ENCODE peak calls at places on chromosomes 13 and 19, in nine cellular contexts. B, V, H, M, E, I, Q, K and Y are unnamed samples.

GRCh38 chr13:90454002-90454636 is 893.4 kb upstream of the MIR17HG start:
- DNase-seq in I (no peak), K (no peak), Q (no peak), M (no peak), V (no peak), H (no peak), E (no peak), B (no peak), Y (no peak)

GRCh38 chr13:61030445-61030844 is 385.2 kb downstream of the PCDH20 start:
- DNase-seq in K (no peak), M (no peak), I (no peak), B (no peak), E (no peak), Q (no peak), V (no peak), H (no peak), Y (no peak)

GRCh38 chr19:33282036-33282686 is 20.2 kb downstream of the CEBPA start:
- DNase-seq in I (no peak), M (no peak), K (no peak), V (no peak), B (no peak), E (no peak), H (no peak), Q (no peak), Y (no peak)

GRCh38 chr13:106418556-106418955 is 116.9 kb downstream of the EFNB2 start:
- DNase-seq in E (no peak), B (no peak), I (no peak), M (peak; percentile 74), H (no peak), K (no peak), Q (no peak), V (no peak), Y (no peak)

GRCh38 chr13:45796421-45796960 is 55.1 kb downstream of the SIAH3 start:
- DNase-seq in B (no peak), K (no peak), M (no peak), H (no peak), V (no peak), I (no peak), Q (peak; percentile 20), E (no peak), Y (no peak)

GRCh38 chr13:39056018-39056417 is 17.8 kb downstream of the NHLRC3 start:
- DNase-seq in B (no peak), H (no peak), M (no peak), E (no peak), Q (no peak), I (no peak), V (no peak), K (no peak), Y (no peak)

GRCh38 chr13:74325106-74325505 is 190.9 kb upstream of the KLF12 start:
- DNase-seq in I (no peak), H (peak; percentile 43), B (no peak), E (no peak), M (peak; percentile 87), K (no peak), Q (no peak), V (peak; percentile 30), Y (no peak)

GRCh38 chr13:26112843-26113242 is 61.0 kb upstream of the SHISA2 start:
- DNase-seq in K (no peak), Q (no peak), M (peak; percentile 10), E (no peak), I (no peak), B (no peak), V (no peak), H (no peak), Y (no peak)

GRCh38 chr19:5789886-5790572 is 934 bp downstream of the DUS3L start:
- DNase-seq in V (no peak), K (no peak), B (no peak), I (no peak), M (no peak), Q (no peak), E (no peak), H (no peak), Y (peak; percentile 34)

GRCh38 chr19:5792224-5792623 is 1.3 kb upstream of the DUS3L start:
- DNase-seq in B (no peak), Q (no peak), H (no peak), V (no peak), K (no peak), I (no peak), M (no peak), E (no peak), Y (no peak)

GRCh38 chr19:5793188-5793587 is 2.2 kb upstream of the DUS3L start:
- DNase-seq in Q (no peak), E (no peak), B (no peak), V (no peak), H (no peak), M (no peak), I (no peak), K (no peak), Y (no peak)

GRCh38 chr19:5789201-5789795 is 1.7 kb downstream of the DUS3L start:
- DNase-seq in B (no peak), Q (no peak), V (no peak), I (no peak), M (no peak), H (no peak), K (no peak), E (no peak), Y (no peak)

DNA sequence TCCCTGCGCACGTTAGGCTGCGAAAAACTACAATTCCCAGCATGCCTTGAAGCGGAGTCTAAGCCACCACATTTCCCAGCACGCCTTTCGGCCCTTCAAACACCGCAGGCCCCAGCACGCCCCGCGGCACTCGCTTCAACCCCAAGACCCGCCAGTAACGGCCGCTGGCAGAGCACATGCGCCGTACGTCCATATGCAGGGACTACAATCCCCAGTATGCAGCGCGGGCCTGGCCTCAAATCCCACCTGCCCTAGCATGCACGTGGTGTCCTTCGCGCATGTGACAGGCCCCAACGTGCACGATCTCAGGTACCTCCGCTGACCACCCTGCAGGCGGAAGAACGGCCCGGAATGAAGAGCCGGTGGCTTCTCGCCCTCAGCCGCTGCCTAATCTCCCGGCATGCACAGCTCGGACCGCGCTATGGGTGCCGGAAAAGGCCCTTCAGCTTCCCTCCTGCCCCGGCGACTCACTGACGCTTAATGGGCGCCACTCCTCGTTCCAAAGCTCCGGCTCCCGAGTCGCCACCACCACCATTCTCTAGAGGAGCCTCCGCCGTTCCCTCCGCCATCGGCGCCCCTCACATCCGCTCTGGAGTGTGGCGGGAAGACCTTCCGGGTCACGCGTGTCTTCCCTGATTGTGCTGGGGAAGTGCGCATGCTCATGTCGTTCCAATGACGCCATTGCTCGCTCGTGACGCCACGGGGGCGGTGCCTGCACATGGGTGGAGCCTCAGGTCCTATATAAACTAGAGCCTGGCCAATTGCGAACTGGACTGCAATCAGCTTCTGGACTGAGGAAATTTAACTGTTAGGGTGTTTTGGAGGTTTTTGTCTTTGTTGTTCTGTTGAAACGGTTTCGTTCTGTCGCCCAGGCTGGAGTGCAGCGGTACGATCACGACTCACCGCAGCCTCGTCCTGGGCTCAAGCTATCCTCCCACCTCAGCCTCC is at the start of gene DUS3L:
- DNase-seq in I (peak; percentile 88), B (peak; percentile 96), V (peak; percentile 97), H (peak; percentile 98), K (peak; percentile 92), Q (peak; percentile 98), E (peak; percentile 95), M (peak; percentile 98), Y (peak; percentile 96)
- TF ChIP-seq POLR2A in I (peak; percentile 44), B (peak; percentile 92), V (peak; percentile 64), H (no peak), K (no peak), Q (peak; percentile 50), E (peak; percentile 45), M (peak; percentile 89), Y (peak; percentile 68)

GRCh38 chr19:15245370-15246197 is 13.3 kb upstream of the EPHX3 start:
- DNase-seq in H (no peak), M (no peak), B (no peak), K (no peak), I (no peak), V (no peak), E (no peak), Q (no peak), Y (no peak)

GRCh38 chr19:15248648-15249559 is 16.7 kb upstream of the EPHX3 start:
- DNase-seq in M (peak; percentile 91), B (peak; percentile 52), Q (peak; percentile 90), I (peak; percentile 77), H (peak; percentile 93), E (no peak), K (peak; percentile 85), V (peak; percentile 82), Y (peak; percentile 48)

GRCh38 chr19:15246198-15246481 is 13.9 kb upstream of the EPHX3 start:
- DNase-seq in I (no peak), E (no peak), K (no peak), B (no peak), Q (no peak), H (no peak), M (no peak), V (no peak), Y (no peak)

GRCh38 chr19:15248106-15248505 is 15.9 kb upstream of the EPHX3 start:
- DNase-seq in B (no peak), V (no peak), I (no peak), E (no peak), M (peak; percentile 36), K (no peak), Q (no peak), H (peak; percentile 62), Y (no peak)

DNA sequence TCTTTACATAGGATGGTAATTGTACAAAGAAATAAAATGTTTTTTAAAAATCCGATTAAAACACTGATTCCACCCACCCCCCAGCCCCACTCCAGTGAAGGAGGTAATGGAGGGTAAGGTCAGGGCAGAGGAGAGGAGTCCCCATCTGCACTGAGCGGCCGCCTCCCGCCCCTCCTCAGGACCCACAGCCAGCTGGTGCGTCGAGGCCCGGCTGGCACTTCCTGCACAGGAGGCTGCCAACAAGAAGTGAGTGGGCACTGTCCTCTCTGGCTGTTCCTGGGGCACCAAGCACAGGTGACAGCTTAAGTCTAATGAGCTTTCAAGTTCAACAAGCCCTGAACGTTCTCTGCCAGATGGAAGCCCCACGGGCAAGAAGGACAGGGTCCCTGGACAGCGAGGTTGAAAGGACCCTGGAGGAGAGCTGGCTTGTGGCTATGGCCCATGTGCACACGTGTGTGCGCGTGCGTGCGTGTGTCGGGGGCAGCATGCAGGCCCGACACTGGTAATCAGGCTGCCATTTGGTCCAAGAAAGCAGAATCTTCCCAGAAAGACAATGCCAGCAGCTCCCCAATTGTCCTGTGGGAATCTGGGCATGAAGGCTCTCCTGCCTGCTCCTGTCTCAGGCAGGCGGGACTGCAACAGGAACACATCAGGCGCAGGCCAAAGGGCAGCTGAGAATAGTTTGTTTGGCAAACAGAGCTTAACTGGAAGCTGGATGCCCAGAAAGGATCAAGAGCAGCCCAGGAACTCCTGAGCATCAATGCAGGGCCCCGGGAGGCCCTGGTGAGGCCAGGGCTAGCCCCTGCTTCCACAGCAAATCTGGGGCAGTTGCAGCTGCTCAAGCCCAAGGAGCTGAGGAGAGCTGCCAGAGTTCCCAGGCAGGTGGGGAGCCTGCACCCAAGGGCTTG is 15.1 kb upstream of the EPHX3 start:
- DNase-seq in V (no peak), I (no peak), Q (no peak), K (no peak), H (peak; percentile 49), M (no peak), E (no peak), B (no peak), Y (no peak)
- H3K4me1 ChIP-seq in V (peaks cover 41% of the 10 kb centered on the region), I (peaks cover 51% of the 10 kb centered on the region), Q (peaks cover 60% of the 10 kb centered on the region), K (peaks cover 92% of the 10 kb centered on the region), H (peaks cover 53% of the 10 kb centered on the region), M (peaks cover 45% of the 10 kb centered on the region), E (no peaks in the 10 kb centered on the region), B (peaks cover 49% of the 10 kb centered on the region), Y (peaks cover 36% of the 10 kb centered on the region)

DNA sequence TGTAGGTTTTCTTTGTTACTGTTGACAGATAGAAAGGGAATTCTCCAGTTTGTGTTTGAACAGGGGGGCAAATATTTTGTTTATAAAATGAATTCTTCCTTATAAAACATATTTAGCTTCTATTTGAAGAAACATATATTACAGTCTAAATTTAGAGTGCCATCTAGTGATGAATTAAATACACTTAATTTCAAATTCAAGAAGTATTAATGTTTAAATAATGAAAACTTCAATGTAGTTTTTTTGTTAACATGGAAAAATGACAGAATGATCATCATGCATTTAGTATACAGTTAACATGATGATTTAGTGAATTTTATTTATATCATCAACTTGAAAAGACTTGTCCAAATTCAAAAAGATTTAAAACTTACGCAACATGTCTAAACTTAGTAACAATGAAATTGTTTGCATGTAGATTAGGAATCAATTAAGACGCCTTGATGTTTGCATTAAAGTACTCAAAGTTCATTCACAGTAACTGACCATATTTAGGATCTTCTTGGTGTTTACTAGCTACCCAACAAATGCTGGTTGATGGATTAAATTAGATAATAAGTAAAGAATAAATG is 765.9 kb upstream of the SLITRK1 start:
- DNase-seq in B (no peak), E (no peak), V (no peak), M (no peak), H (no peak), Q (no peak), I (no peak), K (no peak), Y (no peak)
- TF ChIP-seq CTCF in B (no peak), E (no peak), V (no peak), M (peak; percentile 25), H (no peak), Q (no peak), I (peak; percentile 18), K (no peak), Y (no peak)

DNA sequence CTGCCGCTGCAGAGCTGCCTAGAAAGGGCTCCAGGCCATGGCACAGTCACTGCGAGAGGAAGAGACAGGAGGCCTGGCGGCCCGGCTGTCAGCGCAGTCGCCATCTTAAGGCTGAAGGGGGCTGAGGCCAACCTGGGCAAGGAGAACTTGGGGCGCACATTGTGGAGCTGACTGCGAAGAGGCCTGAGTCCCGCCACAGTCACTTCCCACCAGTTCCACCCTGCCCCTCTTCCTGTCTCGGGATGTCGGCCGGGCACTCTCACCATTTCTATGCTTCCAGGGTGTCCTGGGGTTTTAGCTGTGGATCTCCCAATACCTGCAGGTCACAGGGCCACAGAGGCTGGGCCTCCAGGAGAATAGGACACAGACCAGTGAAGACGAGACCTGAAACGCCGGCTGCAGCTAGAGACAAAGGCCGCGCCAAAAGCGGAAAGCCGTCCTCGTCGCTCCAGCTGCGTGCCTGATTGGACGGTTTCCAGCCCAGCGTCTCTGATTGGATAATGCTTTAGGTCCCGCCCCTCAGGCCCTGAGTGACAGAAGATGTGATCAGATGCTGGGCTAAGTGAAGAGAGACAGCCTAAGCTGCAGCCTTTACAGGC is 71.1 kb downstream of the ZNF486 start:
- DNase-seq in B (peak; percentile 94), K (peak; percentile 85), V (peak; percentile 86), H (peak; percentile 95), Q (peak; percentile 94), M (peak; percentile 77), E (peak; percentile 95), I (no peak), Y (peak; percentile 93)
- TF ChIP-seq POLR2A in B (peak; percentile 55), K (no peak), V (no peak), H (no peak), Q (no peak), M (no peak), E (no peak), I (no peak), Y (no peak)